ENCODE peak calls at places on chromosome 21, in four cellular contexts. One of them, this sample, is unnamed.

GRCh38 chr21:25487046-25487594 is 120.2 kb downstream of the MRPL39 start:
- DNase-seq in NCI-H446: no peak
- DNase-seq in T1000: no peak
- DNase-seq in amniotic epithelial cell: no peak
- DNase-seq in this sample: no peak

GRCh38 chr21:44761747-44762208 is 39.8 kb downstream of the UBE2G2 start:
- DNase-seq in NCI-H446: no peak
- DNase-seq in T1000: no peak
- DNase-seq in amniotic epithelial cell: no peak
- DNase-seq in this sample: no peak

GRCh38 chr21:39612233-39613028 is at the start of gene B3GALT5:
- DNase-seq in NCI-H446: no peak
- DNase-seq in T1000: no peak
- DNase-seq in amniotic epithelial cell: peak
- DNase-seq in this sample: no peak

GRCh38 chr21:21631961-21632360 is 633.8 kb downstream of the NCAM2 start:
- DNase-seq in NCI-H446: peak
- DNase-seq in T1000: no peak
- DNase-seq in amniotic epithelial cell: no peak
- DNase-seq in this sample: no peak

GRCh38 chr21:43290529-43291346 is 121.9 kb downstream of the CRYAA start:
- DNase-seq in NCI-H446: no peak
- DNase-seq in T1000: no peak
- DNase-seq in amniotic epithelial cell: no peak
- DNase-seq in this sample: no peak

GRCh38 chr21:32604484-32604883 is 7.7 kb downstream of the CFAP298 start:
- DNase-seq in NCI-H446: no peak
- DNase-seq in T1000: no peak
- DNase-seq in amniotic epithelial cell: no peak
- DNase-seq in this sample: no peak

GRCh38 chr21:45250914-45251634 is 36.6 kb downstream of the POFUT2 start:
- DNase-seq in NCI-H446: no peak
- DNase-seq in T1000: no peak
- DNase-seq in amniotic epithelial cell: no peak
- DNase-seq in this sample: no peak

GRCh38 chr21:21039624-21040023 is 41.4 kb downstream of the NCAM2 start:
- DNase-seq in NCI-H446: no peak
- DNase-seq in T1000: no peak
- DNase-seq in amniotic epithelial cell: no peak
- DNase-seq in this sample: no peak

GRCh38 chr21:21714396-21714795 is 716.2 kb downstream of the NCAM2 start:
- DNase-seq in NCI-H446: peak
- DNase-seq in T1000: no peak
- DNase-seq in amniotic epithelial cell: peak
- DNase-seq in this sample: no peak

This sample was measured in hypothalamus.